ENCODE peak calls at places on chromosomes 7 and 10, in ten cellular contexts. R, S, O, M, W, V, U, A, K and J are unnamed samples.

GRCh38 chr10:93749218-93749799 is 8.4 kb upstream of the LGI1 start:
- DNase-seq in R (no peak), S (peak), O (peak), M (no peak), W (peak), V (no peak), U (no peak), A (no peak), K (peak), J (no peak)

GRCh38 chr10:72846225-72846624 is 47.3 kb upstream of the OIT3 start:
- DNase-seq in R (peak), S (peak), O (peak), M (peak), W (no peak), V (peak), U (no peak), A (no peak), K (no peak), J (peak)

GRCh38 chr7:11911900-11912299 is 79.9 kb upstream of the THSD7A start:
- DNase-seq in R (no peak), S (no peak), O (no peak), M (no peak), W (no peak), V (no peak), U (no peak), A (no peak), K (peak), J (no peak)

GRCh38 chr7:15886626-15887025 is 200.1 kb upstream of the MEOX2 start:
- DNase-seq in R (no peak), S (no peak), O (no peak), M (no peak), W (no peak), V (no peak), U (no peak), A (no peak), K (no peak), J (no peak)

GRCh38 chr7:107854454-107854853 is 36.5 kb upstream of the DLD start:
- DNase-seq in R (no peak), S (peak), O (no peak), M (no peak), W (no peak), V (no peak), U (no peak), A (no peak), K (no peak), J (no peak)

GRCh38 chr7:95859434-95859833 is 87.1 kb downstream of the DYNC1I1 start:
- DNase-seq in R (no peak), S (peak), O (peak), M (no peak), W (peak), V (peak), U (peak), A (no peak), K (peak), J (peak)

GRCh38 chr10:45383682-45384320 is 9.8 kb downstream of the ALOX5 start:
- DNase-seq in R (no peak), S (no peak), O (no peak), M (no peak), W (no peak), V (no peak), U (no peak), A (no peak), K (no peak), J (no peak)

GRCh38 chr10:72322280-72323058 is 32.2 kb downstream of the DNAJB12 start:
- DNase-seq in R (peak), S (no peak), O (peak), M (peak), W (peak), V (peak), U (no peak), A (no peak), K (peak), J (no peak)

GRCh38 chr10:18195060-18195799 is 55.0 kb downstream of the CACNB2 start:
- DNase-seq in R (no peak), S (peak), O (peak), M (no peak), W (peak), V (no peak), U (no peak), A (no peak), K (no peak), J (no peak)

GRCh38 chr10:64733980-64734379 is 1212.8 kb downstream of the REEP3 start:
- DNase-seq in R (peak), S (no peak), O (no peak), M (peak), W (peak), V (peak), U (no peak), A (no peak), K (peak), J (no peak)

GRCh38 chr7:99014113-99014985 is 129.6 kb downstream of the SMURF1 start:
- DNase-seq in R (no peak), S (no peak), O (no peak), M (no peak), W (no peak), V (no peak), U (no peak), A (no peak), K (no peak), J (no peak)

GRCh38 chr7:74097937-74098614 is 14.5 kb downstream of the LIMK1 start:
- DNase-seq in R (no peak), S (peak), O (peak), M (peak), W (peak), V (peak), U (no peak), A (no peak), K (no peak), J (peak)

GRCh38 chr10:124076334-124076733 is 17.1 kb downstream of the CHST15 start:
- DNase-seq in R (no peak), S (no peak), O (no peak), M (no peak), W (no peak), V (no peak), U (no peak), A (no peak), K (no peak), J (no peak)

GRCh38 chr7:2560175-2560695 is 1.5 kb downstream of the IQCE start:
- DNase-seq in R (peak), S (peak), O (no peak), M (peak), W (no peak), V (no peak), U (no peak), A (no peak), K (no peak), J (peak)

GRCh38 chr10:115665549-115665948 is 572.4 kb downstream of the ATRNL1 start:
- DNase-seq in R (no peak), S (no peak), O (peak), M (no peak), W (no peak), V (no peak), U (no peak), A (no peak), K (no peak), J (no peak)

GRCh38 chr7:23490357-23491131 is 20.3 kb upstream of the IGF2BP3 start:
- DNase-seq in R (no peak), S (peak), O (peak), M (no peak), W (no peak), V (no peak), U (no peak), A (peak), K (no peak), J (no peak)

GRCh38 chr10:97356918-97357317 is 22.4 kb upstream of the FRAT2 start:
- DNase-seq in R (no peak), S (no peak), O (no peak), M (no peak), W (no peak), V (no peak), U (no peak), A (no peak), K (no peak), J (no peak)

GRCh38 chr7:101815826-101816488 is 1.5 kb upstream of the CUX1 start:
- DNase-seq in R (peak), S (peak), O (peak), M (no peak), W (peak), V (peak), U (peak), A (peak), K (peak), J (peak)

GRCh38 chr7:35849954-35850353 is 49.1 kb downstream of the SEPTIN7 start:
- DNase-seq in R (no peak), S (no peak), O (no peak), M (no peak), W (no peak), V (no peak), U (no peak), A (no peak), K (no peak), J (no peak)

GRCh38 chr7:1569833-1570632 is at the start of gene PSMG3:
- DNase-seq in R (peak), S (peak), O (peak), M (peak), W (peak), V (peak), U (peak), A (peak), K (peak), J (peak)

GRCh38 chr7:142153400-142153799 is 41.9 kb downstream of the MGAM2 start:
- DNase-seq in R (peak), S (no peak), O (peak), M (no peak), W (peak), V (peak), U (no peak), A (no peak), K (no peak), J (no peak)

GRCh38 chr10:99457808-99458207 is 27.4 kb upstream of the GOT1 start:
- DNase-seq in R (no peak), S (peak), O (peak), M (no peak), W (no peak), V (peak), U (no peak), A (no peak), K (no peak), J (peak)

GRCh38 chr7:2934211-2934731 is 90.2 kb upstream of the GNA12 start:
- DNase-seq in R (peak), S (peak), O (peak), M (peak), W (peak), V (peak), U (no peak), A (peak), K (no peak), J (peak)

GRCh38 chr7:18610331-18610948 is 114.9 kb downstream of the HDAC9 start:
- DNase-seq in R (peak), S (peak), O (peak), M (peak), W (peak), V (peak), U (no peak), A (no peak), K (peak), J (peak)

GRCh38 chr10:88889559-88890337 is 9.7 kb downstream of the STAMBPL1 start:
- DNase-seq in R (no peak), S (no peak), O (no peak), M (no peak), W (no peak), V (no peak), U (no peak), A (no peak), K (no peak), J (no peak)

GRCh38 chr10:88082391-88082790 is 219.0 kb downstream of the PTEN start:
- DNase-seq in R (no peak), S (no peak), O (no peak), M (no peak), W (no peak), V (no peak), U (no peak), A (no peak), K (no peak), J (no peak)

GRCh38 chr7:45124351-45124750 is 12.9 kb upstream of the TBRG4 start:
- DNase-seq in R (no peak), S (no peak), O (no peak), M (no peak), W (no peak), V (no peak), U (no peak), A (no peak), K (no peak), J (no peak)

GRCh38 chr7:66894463-66895080 is 26.5 kb upstream of the TMEM248 start:
- DNase-seq in R (no peak), S (peak), O (peak), M (peak), W (peak), V (peak), U (no peak), A (no peak), K (peak), J (no peak)

GRCh38 chr10:52390388-52390787 is 76.3 kb downstream of the DKK1 start:
- DNase-seq in R (no peak), S (peak), O (peak), M (no peak), W (no peak), V (no peak), U (no peak), A (no peak), K (no peak), J (no peak)

GRCh38 chr10:69334258-69335062 is 56.2 kb downstream of the HK1 start:
- DNase-seq in R (no peak), S (no peak), O (peak), M (no peak), W (no peak), V (peak), U (no peak), A (no peak), K (no peak), J (no peak)

GRCh38 chr7:6589829-6590644 is at the start of gene INTS15:
- DNase-seq in R (peak), S (peak), O (peak), M (peak), W (peak), V (peak), U (peak), A (peak), K (peak), J (peak)

GRCh38 chr7:130371059-130371458 is 9.2 kb upstream of the CPA1 start:
- DNase-seq in R (no peak), S (peak), O (peak), M (no peak), W (no peak), V (peak), U (no peak), A (no peak), K (no peak), J (no peak)

GRCh38 chr10:78972947-78973900 is 95.5 kb upstream of the ZMIZ1 start:
- DNase-seq in R (peak), S (peak), O (peak), M (peak), W (peak), V (peak), U (peak), A (peak), K (peak), J (peak)
- TF ChIP-seq CTCF in R (no peak), S (no peak), O (no peak), M (no peak), W (no peak), V (no peak), U (no peak), A (no peak), K (no peak), J (no peak)

DNA sequence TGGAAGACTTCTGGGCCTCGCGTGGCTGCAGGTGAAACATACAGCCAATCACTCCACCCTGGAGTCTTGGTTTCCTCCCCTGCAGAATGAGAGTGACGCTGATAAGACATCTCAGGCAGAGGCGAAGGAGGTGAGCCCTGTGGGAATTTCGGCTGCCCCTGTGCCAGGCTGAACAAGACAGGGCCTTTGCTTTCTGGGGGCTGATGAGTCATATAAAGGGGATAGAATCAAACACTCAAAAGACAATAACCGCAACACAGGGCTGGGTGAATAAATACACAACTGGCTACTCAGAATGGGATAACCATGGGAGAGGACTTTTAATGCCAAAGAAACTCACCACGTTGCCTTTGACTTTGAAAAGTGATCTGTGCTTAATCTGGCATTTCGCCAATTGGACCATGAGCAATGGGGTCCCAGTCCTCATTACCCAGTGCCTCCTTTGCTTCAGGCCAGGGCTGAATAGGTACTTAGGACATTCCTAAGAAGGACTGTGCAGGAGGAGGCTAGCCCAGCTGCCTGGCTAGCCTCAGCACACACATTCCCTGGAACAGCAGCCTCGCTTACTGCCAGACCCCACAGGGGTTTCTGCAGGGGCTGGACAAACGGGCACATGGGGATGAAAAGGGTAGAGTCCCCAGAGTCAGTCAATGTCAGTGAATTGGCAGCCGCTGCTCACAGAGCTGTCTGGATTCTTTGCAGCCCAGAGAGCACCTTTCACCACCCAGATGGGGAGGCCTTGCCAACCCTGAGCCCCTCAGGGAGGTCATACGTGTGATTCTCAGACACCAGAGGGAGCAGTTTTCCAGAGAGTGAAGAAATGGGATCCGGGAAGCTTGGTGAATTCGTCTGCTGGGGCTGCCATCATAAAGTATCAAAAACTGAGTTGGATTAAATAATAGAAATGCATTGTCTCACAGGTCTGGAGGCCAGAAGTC is 143.5 kb downstream of the KCNMA1 start:
- DNase-seq in R (peak), S (peak), O (peak), M (peak), W (peak), V (peak), U (no peak), A (no peak), K (peak), J (peak)
- TF ChIP-seq CTCF in R (no peak), S (peak), O (peak), M (no peak), W (peak), V (peak), U (no peak), A (no peak), K (peak), J (peak)

DNA sequence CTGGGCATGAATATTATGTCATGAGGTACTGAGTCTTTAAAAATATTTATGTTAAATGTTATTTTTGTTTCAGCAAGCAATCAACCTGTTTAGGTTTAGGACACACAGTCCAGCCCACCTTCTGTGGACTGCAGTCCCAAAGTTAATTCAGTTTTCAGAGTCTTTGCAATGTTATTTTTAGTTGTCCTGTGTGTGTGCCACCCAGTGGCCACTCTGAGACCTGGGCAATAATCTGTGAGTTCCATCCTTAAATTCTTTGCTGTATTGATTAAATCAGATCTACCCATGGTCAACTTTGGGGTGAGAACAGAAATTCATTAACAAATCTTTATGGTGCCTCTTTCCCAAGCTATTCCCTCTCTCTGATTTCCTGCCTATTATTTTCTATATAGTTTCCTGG is 415.1 kb downstream of the CCSER2 start:
- DNase-seq in R (no peak), S (no peak), O (no peak), M (no peak), W (no peak), V (peak), U (no peak), A (no peak), K (peak), J (no peak)
- TF ChIP-seq CTCF in R (peak), S (no peak), O (no peak), M (peak), W (peak), V (peak), U (peak), A (peak), K (peak), J (peak)

DNA sequence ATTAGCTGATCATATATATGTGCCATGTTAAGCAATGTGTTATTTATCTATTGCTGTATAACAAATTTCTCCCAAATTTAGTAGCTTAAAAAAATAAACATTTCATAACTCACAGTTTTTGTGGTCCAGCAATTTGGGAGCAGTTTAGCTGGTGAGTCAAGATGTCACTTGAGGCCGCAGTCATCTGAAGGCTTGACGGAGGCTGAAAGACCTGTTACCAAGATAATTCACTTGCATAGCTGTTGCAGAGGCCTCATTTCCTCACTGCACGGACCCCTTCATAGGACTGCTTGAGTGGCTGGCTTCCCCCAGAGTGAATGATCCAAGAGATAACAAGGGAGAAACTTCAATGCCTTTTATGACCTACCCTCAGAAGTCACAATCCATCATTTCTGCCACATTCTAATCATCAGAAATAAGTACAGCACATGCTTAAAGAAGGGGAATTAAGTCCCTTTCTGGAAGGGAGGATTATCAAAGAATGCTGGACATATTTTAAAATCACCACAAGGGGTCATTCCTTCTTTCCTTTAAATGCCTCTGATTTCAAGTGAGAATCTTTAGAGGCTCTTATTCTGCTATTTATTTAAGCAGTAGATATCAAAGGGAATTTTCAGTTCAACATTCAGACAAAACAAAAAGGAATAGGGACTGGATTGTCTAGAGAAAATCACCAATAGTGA is 10.5 kb upstream of the SRPK2 start:
- DNase-seq in R (no peak), S (peak), O (peak), M (no peak), W (no peak), V (peak), U (no peak), A (no peak), K (peak), J (peak)
- TF ChIP-seq CTCF in R (peak), S (peak), O (peak), M (peak), W (peak), V (no peak), U (peak), A (peak), K (no peak), J (peak)